ENCODE peak calls at places on chromosomes 5 and 9, in six cellular contexts. One of them, this sample, is unnamed.

GRCh38 chr9:130358928-130359327 is 85.8 kb upstream of the ASS1 start:
- DNase-seq in fibroblast of pulmonary artery: no peak
- DNase-seq in GM12878: no peak
- DNase-seq in PC-9: no peak
- DNase-seq in AG10803: no peak
- DNase-seq in right atrium auricular region: no peak
- DNase-seq in this sample: no peak

GRCh38 chr5:116764941-116765340 is 190.3 kb upstream of the SEMA6A start:
- DNase-seq in AG10803: no peak
- DNase-seq in right atrium auricular region: no peak
- DNase-seq in PC-9: no peak
- DNase-seq in GM12878: peak; percentile 59
- DNase-seq in fibroblast of pulmonary artery: no peak
- DNase-seq in this sample: peak; percentile 52

GRCh38 chr9:4862506-4863250 is 69.9 kb downstream of the RCL1 start:
- DNase-seq in right atrium auricular region: no peak
- DNase-seq in fibroblast of pulmonary artery: peak; percentile 72
- DNase-seq in PC-9: no peak
- DNase-seq in AG10803: peak; percentile 72
- DNase-seq in GM12878: no peak
- DNase-seq in this sample: no peak

GRCh38 chr5:22577006-22577405 is 276.1 kb downstream of the CDH12 start:
- DNase-seq in PC-9: no peak
- DNase-seq in GM12878: no peak
- DNase-seq in AG10803: no peak
- DNase-seq in right atrium auricular region: no peak
- DNase-seq in fibroblast of pulmonary artery: no peak
- DNase-seq in this sample: no peak

GRCh38 chr9:127316586-127317383 is 52.2 kb downstream of the GARNL3 start:
- DNase-seq in right atrium auricular region: no peak
- DNase-seq in PC-9: no peak
- DNase-seq in fibroblast of pulmonary artery: no peak
- DNase-seq in GM12878: no peak
- DNase-seq in AG10803: peak; percentile 19
- DNase-seq in this sample: peak; percentile 26

GRCh38 chr5:6398570-6399230 is 20.4 kb upstream of the MED10 start:
- DNase-seq in AG10803: no peak
- DNase-seq in PC-9: no peak
- DNase-seq in GM12878: no peak
- DNase-seq in right atrium auricular region: peak; percentile 57
- DNase-seq in fibroblast of pulmonary artery: no peak
- DNase-seq in this sample: no peak

GRCh38 chr5:74040065-74040551 is 414.1 kb downstream of the ARHGEF28 start:
- DNase-seq in GM12878: no peak
- DNase-seq in PC-9: no peak
- DNase-seq in fibroblast of pulmonary artery: peak; percentile 74
- DNase-seq in right atrium auricular region: no peak
- DNase-seq in AG10803: peak; percentile 81
- DNase-seq in this sample: no peak

GRCh38 chr5:67021031-67021430 is 175.6 kb downstream of the CD180 start:
- DNase-seq in AG10803: no peak
- DNase-seq in GM12878: no peak
- DNase-seq in right atrium auricular region: no peak
- DNase-seq in PC-9: no peak
- DNase-seq in fibroblast of pulmonary artery: no peak
- DNase-seq in this sample: no peak

GRCh38 chr9:671997-672396 is 169.5 kb upstream of the DMRT1 start:
- DNase-seq in AG10803: no peak
- DNase-seq in GM12878: no peak
- DNase-seq in right atrium auricular region: no peak
- DNase-seq in fibroblast of pulmonary artery: no peak
- DNase-seq in PC-9: no peak
- DNase-seq in this sample: no peak

GRCh38 chr9:121821326-121821725 is 169.9 kb downstream of the DAB2IP start:
- DNase-seq in AG10803: no peak
- DNase-seq in right atrium auricular region: no peak
- DNase-seq in GM12878: no peak
- DNase-seq in PC-9: no peak
- DNase-seq in fibroblast of pulmonary artery: no peak
- DNase-seq in this sample: no peak

GRCh38 chr5:131532016-131532640 is 102.9 kb downstream of the RAPGEF6 start:
- DNase-seq in AG10803: no peak
- DNase-seq in fibroblast of pulmonary artery: no peak
- DNase-seq in GM12878: no peak
- DNase-seq in PC-9: no peak
- DNase-seq in right atrium auricular region: no peak
- DNase-seq in this sample: no peak

GRCh38 chr5:72121052-72121451 is 13.8 kb downstream of the MAP1B start:
- DNase-seq in AG10803: no peak
- DNase-seq in PC-9: no peak
- DNase-seq in right atrium auricular region: no peak
- DNase-seq in fibroblast of pulmonary artery: no peak
- DNase-seq in GM12878: no peak
- DNase-seq in this sample: no peak

GRCh38 chr5:58087131-58087530 is 372.8 kb downstream of the PLK2 start:
- DNase-seq in AG10803: no peak
- DNase-seq in fibroblast of pulmonary artery: no peak
- DNase-seq in GM12878: no peak
- DNase-seq in right atrium auricular region: no peak
- DNase-seq in PC-9: no peak
- DNase-seq in this sample: no peak

GRCh38 chr9:74078647-74079046 is 418.5 kb upstream of the RORB start:
- DNase-seq in PC-9: peak; percentile 3
- DNase-seq in AG10803: no peak
- DNase-seq in right atrium auricular region: no peak
- DNase-seq in fibroblast of pulmonary artery: no peak
- DNase-seq in GM12878: no peak
- DNase-seq in this sample: no peak

GRCh38 chr9:114850871-114851270 is 45.0 kb upstream of the TNFSF15 start:
- DNase-seq in PC-9: no peak
- DNase-seq in right atrium auricular region: no peak
- DNase-seq in GM12878: no peak
- DNase-seq in fibroblast of pulmonary artery: peak; percentile 36
- DNase-seq in AG10803: no peak
- DNase-seq in this sample: no peak

GRCh38 chr9:85522459-85523092 is 219.2 kb downstream of the AGTPBP1 start:
- DNase-seq in right atrium auricular region: no peak
- DNase-seq in PC-9: no peak
- DNase-seq in GM12878: no peak
- DNase-seq in fibroblast of pulmonary artery: peak; percentile 67
- DNase-seq in AG10803: peak; percentile 34
- DNase-seq in this sample: peak; percentile 32

GRCh38 chr9:76759726-76760125 is 4.5 kb upstream of the PCA3 start:
- DNase-seq in right atrium auricular region: no peak
- DNase-seq in GM12878: no peak
- DNase-seq in PC-9: no peak
- DNase-seq in AG10803: no peak
- DNase-seq in fibroblast of pulmonary artery: no peak
- DNase-seq in this sample: peak; percentile 39

GRCh38 chr9:133105461-133105770 is 15.6 kb downstream of the RALGDS start:
- DNase-seq in right atrium auricular region: no peak
- DNase-seq in GM12878: no peak
- DNase-seq in fibroblast of pulmonary artery: no peak
- DNase-seq in PC-9: no peak
- DNase-seq in AG10803: no peak
- DNase-seq in this sample: no peak

GRCh38 chr5:56914678-56915077 is 5.3 kb downstream of the SETD9 start:
- DNase-seq in PC-9: no peak
- DNase-seq in fibroblast of pulmonary artery: no peak
- DNase-seq in right atrium auricular region: no peak
- DNase-seq in AG10803: no peak
- DNase-seq in GM12878: no peak
- DNase-seq in this sample: no peak

GRCh38 chr5:56913766-56914165 is 4.4 kb downstream of the SETD9 start:
- DNase-seq in GM12878: no peak
- DNase-seq in fibroblast of pulmonary artery: no peak
- DNase-seq in PC-9: no peak
- DNase-seq in AG10803: no peak
- DNase-seq in right atrium auricular region: no peak
- DNase-seq in this sample: no peak

GRCh38 chr5:56908942-56909293 is 478 bp upstream of the SETD9 start:
- DNase-seq in AG10803: no peak
- DNase-seq in right atrium auricular region: peak; percentile 76
- DNase-seq in fibroblast of pulmonary artery: no peak
- DNase-seq in GM12878: no peak
- DNase-seq in PC-9: no peak
- DNase-seq in this sample: no peak

GRCh38 chr5:56909294-56910122 is at the start of gene SETD9:
- DNase-seq in PC-9: peak; percentile 97
- DNase-seq in GM12878: peak; percentile 86
- DNase-seq in AG10803: peak; percentile 96
- DNase-seq in right atrium auricular region: peak; percentile 96
- DNase-seq in fibroblast of pulmonary artery: peak; percentile 98
- DNase-seq in this sample: peak; percentile 99

GRCh38 chr5:56910123-56910951 is 941 bp downstream of the SETD9 start:
- DNase-seq in right atrium auricular region: no peak
- DNase-seq in GM12878: no peak
- DNase-seq in AG10803: peak; percentile 23
- DNase-seq in PC-9: no peak
- DNase-seq in fibroblast of pulmonary artery: no peak
- DNase-seq in this sample: peak; percentile 79
- TF ChIP-seq CTCF in right atrium auricular region: no peak
- TF ChIP-seq CTCF in GM12878: no peak
- TF ChIP-seq CTCF in AG10803: no peak
- TF ChIP-seq CTCF in PC-9: no peak
- TF ChIP-seq CTCF in fibroblast of pulmonary artery: no peak
- TF ChIP-seq CTCF in this sample: no peak

GRCh38 chr5:1535646-1536045 is 11.9 kb upstream of the LPCAT1 start:
- DNase-seq in fibroblast of pulmonary artery: no peak
- DNase-seq in PC-9: no peak
- DNase-seq in AG10803: no peak
- DNase-seq in right atrium auricular region: no peak
- DNase-seq in GM12878: no peak
- DNase-seq in this sample: no peak

GRCh38 chr5:1538741-1539392 is 15.1 kb upstream of the LPCAT1 start:
- DNase-seq in PC-9: no peak
- DNase-seq in right atrium auricular region: no peak
- DNase-seq in AG10803: no peak
- DNase-seq in GM12878: no peak
- DNase-seq in fibroblast of pulmonary artery: no peak
- DNase-seq in this sample: no peak

GRCh38 chr5:1537166-1538154 is 13.7 kb upstream of the LPCAT1 start:
- DNase-seq in right atrium auricular region: peak; percentile 32
- DNase-seq in GM12878: no peak
- DNase-seq in fibroblast of pulmonary artery: no peak
- DNase-seq in PC-9: no peak
- DNase-seq in AG10803: no peak
- DNase-seq in this sample: peak; percentile 20

GRCh38 chr5:1538276-1538675 is 14.5 kb upstream of the LPCAT1 start:
- DNase-seq in AG10803: no peak
- DNase-seq in right atrium auricular region: no peak
- DNase-seq in GM12878: no peak
- DNase-seq in fibroblast of pulmonary artery: no peak
- DNase-seq in PC-9: no peak
- DNase-seq in this sample: no peak

DNA sequence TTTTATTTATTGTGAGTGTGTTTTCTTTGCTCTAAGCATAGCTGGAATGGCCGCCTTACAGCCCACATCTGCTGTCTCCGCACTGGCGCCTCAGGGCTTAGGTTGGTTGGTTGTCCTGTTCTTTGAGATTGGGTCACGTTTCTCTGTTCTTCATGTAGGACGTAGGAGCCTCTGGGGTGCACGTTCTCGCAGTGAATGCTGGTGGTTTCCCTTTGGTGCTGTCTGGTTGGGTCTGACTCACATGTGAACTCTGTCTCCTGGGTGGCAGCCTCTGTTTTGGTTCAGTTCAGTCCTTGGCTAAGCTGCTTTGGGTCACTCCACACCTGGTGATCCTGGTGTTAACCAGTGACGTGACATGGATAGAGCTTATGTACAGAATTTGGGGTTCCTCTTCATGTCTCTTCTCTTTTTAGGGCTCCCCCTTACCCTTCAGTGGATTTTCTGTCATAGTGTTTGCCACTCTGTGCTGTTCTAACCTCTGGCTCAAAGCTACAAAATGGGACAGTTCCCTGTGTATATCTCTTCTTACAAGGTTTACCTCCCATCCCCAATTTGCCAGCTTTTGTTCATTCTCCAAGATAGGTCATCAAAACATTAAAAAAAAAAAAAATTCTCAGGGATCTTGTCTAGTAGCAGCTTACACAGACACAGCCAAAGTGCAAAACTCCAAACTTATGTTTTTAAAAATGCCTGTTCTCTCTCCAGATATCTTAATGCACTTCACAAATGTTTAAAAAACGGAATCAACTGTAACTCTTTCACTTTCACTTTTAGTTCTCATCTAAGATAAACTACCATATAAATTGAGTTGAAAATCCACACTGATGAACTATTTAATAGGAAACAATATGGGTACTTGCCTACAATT is 12.8 kb upstream of the LPCAT1 start:
- DNase-seq in PC-9: no peak
- DNase-seq in GM12878: peak; percentile 72
- DNase-seq in right atrium auricular region: peak; percentile 58
- DNase-seq in fibroblast of pulmonary artery: no peak
- DNase-seq in AG10803: peak; percentile 29
- DNase-seq in this sample: peak; percentile 90
- H3K4me3 ChIP-seq in PC-9: no peak overlapping the region
- H3K4me3 ChIP-seq in GM12878: peak overlapping the region; percentile 41
- H3K4me3 ChIP-seq in right atrium auricular region: peak overlapping the region; percentile 21
- H3K4me3 ChIP-seq in fibroblast of pulmonary artery: peak overlapping the region; percentile 2
- H3K4me3 ChIP-seq in AG10803: peak overlapping the region; percentile 1
- H3K4me3 ChIP-seq in this sample: peak overlapping the region; percentile 48

GRCh38 chr5:155144956-155145355 is 131.4 kb downstream of the KIF4B start:
- DNase-seq in fibroblast of pulmonary artery: no peak
- DNase-seq in PC-9: no peak
- DNase-seq in GM12878: no peak
- DNase-seq in right atrium auricular region: no peak
- DNase-seq in AG10803: no peak
- DNase-seq in this sample: no peak

GRCh38 chr5:155150012-155150411 is 136.5 kb downstream of the KIF4B start:
- DNase-seq in GM12878: no peak
- DNase-seq in AG10803: no peak
- DNase-seq in PC-9: no peak
- DNase-seq in right atrium auricular region: no peak
- DNase-seq in fibroblast of pulmonary artery: no peak
- DNase-seq in this sample: no peak

GRCh38 chr5:155148694-155149093 is 135.1 kb downstream of the KIF4B start:
- DNase-seq in AG10803: no peak
- DNase-seq in GM12878: no peak
- DNase-seq in right atrium auricular region: no peak
- DNase-seq in PC-9: no peak
- DNase-seq in fibroblast of pulmonary artery: no peak
- DNase-seq in this sample: no peak

GRCh38 chr5:155147222-155147621 is 133.7 kb downstream of the KIF4B start:
- DNase-seq in PC-9: no peak
- DNase-seq in right atrium auricular region: no peak
- DNase-seq in AG10803: peak; percentile 9
- DNase-seq in GM12878: no peak
- DNase-seq in fibroblast of pulmonary artery: peak; percentile 24
- DNase-seq in this sample: no peak
- TF ChIP-seq CTCF in PC-9: no peak
- TF ChIP-seq CTCF in right atrium auricular region: no peak
- TF ChIP-seq CTCF in AG10803: peak; percentile 51
- TF ChIP-seq CTCF in GM12878: peak; percentile 8
- TF ChIP-seq CTCF in fibroblast of pulmonary artery: peak; percentile 45
- TF ChIP-seq CTCF in this sample: peak; percentile 4

GRCh38 chr5:176987583-176987982 is 19.0 kb downstream of the UIMC1 start:
- DNase-seq in GM12878: no peak
- DNase-seq in right atrium auricular region: no peak
- DNase-seq in AG10803: no peak
- DNase-seq in PC-9: no peak
- DNase-seq in fibroblast of pulmonary artery: no peak
- DNase-seq in this sample: no peak
- H3K4me3 ChIP-seq in GM12878: no peak overlapping the region
- H3K4me3 ChIP-seq in right atrium auricular region: no peak overlapping the region
- H3K4me3 ChIP-seq in AG10803: no peak overlapping the region
- H3K4me3 ChIP-seq in PC-9: no peak overlapping the region
- H3K4me3 ChIP-seq in fibroblast of pulmonary artery: no peak overlapping the region
- H3K4me3 ChIP-seq in this sample: no peak overlapping the region

GRCh38 chr9:31996331-31996730 is 388.1 kb upstream of the ACO1 start:
- DNase-seq in fibroblast of pulmonary artery: no peak
- DNase-seq in GM12878: no peak
- DNase-seq in right atrium auricular region: no peak
- DNase-seq in PC-9: no peak
- DNase-seq in AG10803: no peak
- DNase-seq in this sample: no peak
- TF ChIP-seq CTCF in fibroblast of pulmonary artery: no peak
- TF ChIP-seq CTCF in GM12878: no peak
- TF ChIP-seq CTCF in right atrium auricular region: no peak
- TF ChIP-seq CTCF in PC-9: no peak
- TF ChIP-seq CTCF in AG10803: no peak
- TF ChIP-seq CTCF in this sample: no peak